ENCODE peak calls at places on chromosome 3, in five cellular contexts. M is A673, V is cardiac muscle cell, B is uterus, N is fibroblast of mammary gland. Z is an unnamed sample.

GRCh38 chr3:50436063-50436674 is 67.3 kb downstream of the CACNA2D2 start:
- DNase-seq in M (peak; percentile 23), V (peak; percentile 49), N (peak; percentile 28), B (peak; percentile 32), Z (peak; percentile 46)

GRCh38 chr3:59480486-59480995 is 430.7 kb upstream of the CFAP20DC start:
- DNase-seq in M (no peak), V (peak; percentile 40), B (no peak), N (peak; percentile 77), Z (peak; percentile 54)

GRCh38 chr3:15716178-15716577 is 81.6 kb downstream of the ANKRD28 start:
- DNase-seq in V (no peak), N (no peak), B (no peak), M (no peak), Z (no peak)

GRCh38 chr3:74304419-74304818 is 310.0 kb downstream of the CNTN3 start:
- DNase-seq in V (no peak), B (no peak), M (no peak), N (no peak), Z (no peak)

GRCh38 chr3:16012086-16012485 is 162.4 kb upstream of the GALNT15 start:
- DNase-seq in V (no peak), B (no peak), M (no peak), N (peak; percentile 66), Z (peak; percentile 77)

GRCh38 chr3:115800489-115801080 is 177.3 kb downstream of the GAP43 start:
- DNase-seq in V (no peak), M (no peak), B (no peak), N (peak; percentile 91), Z (peak; percentile 91)

GRCh38 chr3:57825116-57825515 is 69.0 kb downstream of the SLMAP start:
- DNase-seq in N (no peak), M (no peak), B (no peak), V (no peak), Z (no peak)

GRCh38 chr3:153901991-153902390 is 219.2 kb upstream of the ARHGEF26 start:
- DNase-seq in M (no peak), B (no peak), V (no peak), N (peak; percentile 74), Z (no peak)

GRCh38 chr3:3589715-3590130 is 209.5 kb upstream of the LRRN1 start:
- DNase-seq in N (no peak), B (no peak), M (no peak), V (no peak), Z (no peak)

GRCh38 chr3:13013994-13014754 is 59.1 kb downstream of the IQSEC1 start:
- DNase-seq in V (no peak), N (no peak), B (no peak), M (no peak), Z (no peak)

GRCh38 chr3:177852408-177852807 is 655.1 kb upstream of the TBL1XR1 start:
- DNase-seq in N (no peak), V (no peak), B (no peak), M (no peak), Z (no peak)

GRCh38 chr3:185332026-185332735 is 30.8 kb upstream of the MAP3K13 start:
- DNase-seq in M (peak; percentile 85), N (peak; percentile 56), B (no peak), V (peak; percentile 77), Z (peak; percentile 74)

GRCh38 chr3:137764001-137764433 is at the start of gene SOX14:
- DNase-seq in B (no peak), V (no peak), N (no peak), M (no peak), Z (no peak)

GRCh38 chr3:181006541-181006940 is 17.0 kb upstream of the DNAJC19 start:
- DNase-seq in V (no peak), B (no peak), M (no peak), N (no peak), Z (no peak)

GRCh38 chr3:111998661-111999641 is at the start of gene TAGLN3:
- DNase-seq in B (no peak), V (peak; percentile 25), N (no peak), M (no peak), Z (no peak)

GRCh38 chr3:480070-480469 is 283.5 kb downstream of the CHL1 start:
- DNase-seq in V (no peak), M (no peak), B (no peak), N (no peak), Z (no peak)

GRCh38 chr3:482479-482878 is 285.9 kb downstream of the CHL1 start:
- DNase-seq in B (no peak), V (no peak), M (no peak), N (no peak), Z (no peak)

GRCh38 chr3:487580-487979 is 291.0 kb downstream of the CHL1 start:
- DNase-seq in V (no peak), B (no peak), N (peak; percentile 24), M (no peak), Z (no peak)

GRCh38 chr3:484302-484701 is 287.7 kb downstream of the CHL1 start:
- DNase-seq in V (peak; percentile 19), N (no peak), M (no peak), B (no peak), Z (no peak)

GRCh38 chr3:481680-482079 is 285.1 kb downstream of the CHL1 start:
- DNase-seq in V (peak; percentile 17), N (peak; percentile 6), M (peak; percentile 14), B (no peak), Z (peak; percentile 3)
- TF ChIP-seq CTCF in V (peak; percentile 25), N (peak; percentile 22), M (peak; percentile 59), B (peak; percentile 35), Z (no peak)

GRCh38 chr3:148971819-148972218 is 19.5 kb upstream of the GYG1 start:
- DNase-seq in M (no peak), B (peak; percentile 91), V (peak; percentile 88), N (no peak), Z (peak; percentile 91)

GRCh38 chr3:148970311-148970710 is 21.0 kb upstream of the GYG1 start:
- DNase-seq in N (no peak), V (no peak), M (no peak), B (no peak), Z (no peak)

GRCh38 chr3:148975696-148976095 is 15.6 kb upstream of the GYG1 start:
- DNase-seq in N (peak; percentile 24), M (no peak), B (no peak), V (no peak), Z (no peak)

GRCh38 chr3:148975277-148975676 is 16.1 kb upstream of the GYG1 start:
- DNase-seq in N (peak; percentile 41), M (no peak), V (peak; percentile 33), B (no peak), Z (no peak)

DNA sequence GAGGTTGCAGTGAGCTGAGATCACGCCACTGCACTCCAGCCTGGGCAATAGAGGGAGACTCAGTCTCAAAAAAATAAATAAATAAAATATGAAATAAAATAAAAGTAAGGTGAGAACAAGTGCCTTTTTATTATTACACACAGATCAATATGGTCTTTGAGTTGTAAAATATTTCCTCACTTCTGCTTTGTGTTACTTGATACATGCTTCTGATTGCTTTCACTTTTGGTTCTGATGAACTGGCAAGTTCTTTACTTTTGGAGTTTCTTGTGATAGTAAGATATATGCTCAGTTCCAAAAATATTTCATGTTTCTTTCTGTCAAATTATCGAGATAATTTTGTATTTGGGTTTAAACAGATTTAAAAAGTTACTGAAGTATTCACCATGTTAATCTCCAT is 16.6 kb upstream of the GYG1 start:
- DNase-seq in V (peak; percentile 27), N (peak; percentile 25), M (no peak), B (no peak), Z (no peak)
- H3K4me3 ChIP-seq in V (no peak overlapping the region), N (peak overlapping the region; percentile 36), M (no peak overlapping the region), B (no peak overlapping the region), Z (no peak overlapping the region)

GRCh38 chr3:46719044-46719565 is 1.4 kb upstream of the PRSS50 start:
- DNase-seq in M (no peak), N (no peak), B (no peak), V (no peak), Z (no peak)

GRCh38 chr3:46716461-46717441 is 918 bp downstream of the PRSS50 start:
- DNase-seq in M (no peak), N (no peak), V (no peak), B (no peak), Z (no peak)

GRCh38 chr3:46719735-46720271 is 2.1 kb upstream of the PRSS50 start:
- DNase-seq in B (no peak), N (no peak), M (no peak), V (no peak), Z (no peak)

GRCh38 chr3:46715507-46716175 is 2.0 kb downstream of the PRSS50 start:
- DNase-seq in B (no peak), M (no peak), V (no peak), N (no peak), Z (no peak)

DNA sequence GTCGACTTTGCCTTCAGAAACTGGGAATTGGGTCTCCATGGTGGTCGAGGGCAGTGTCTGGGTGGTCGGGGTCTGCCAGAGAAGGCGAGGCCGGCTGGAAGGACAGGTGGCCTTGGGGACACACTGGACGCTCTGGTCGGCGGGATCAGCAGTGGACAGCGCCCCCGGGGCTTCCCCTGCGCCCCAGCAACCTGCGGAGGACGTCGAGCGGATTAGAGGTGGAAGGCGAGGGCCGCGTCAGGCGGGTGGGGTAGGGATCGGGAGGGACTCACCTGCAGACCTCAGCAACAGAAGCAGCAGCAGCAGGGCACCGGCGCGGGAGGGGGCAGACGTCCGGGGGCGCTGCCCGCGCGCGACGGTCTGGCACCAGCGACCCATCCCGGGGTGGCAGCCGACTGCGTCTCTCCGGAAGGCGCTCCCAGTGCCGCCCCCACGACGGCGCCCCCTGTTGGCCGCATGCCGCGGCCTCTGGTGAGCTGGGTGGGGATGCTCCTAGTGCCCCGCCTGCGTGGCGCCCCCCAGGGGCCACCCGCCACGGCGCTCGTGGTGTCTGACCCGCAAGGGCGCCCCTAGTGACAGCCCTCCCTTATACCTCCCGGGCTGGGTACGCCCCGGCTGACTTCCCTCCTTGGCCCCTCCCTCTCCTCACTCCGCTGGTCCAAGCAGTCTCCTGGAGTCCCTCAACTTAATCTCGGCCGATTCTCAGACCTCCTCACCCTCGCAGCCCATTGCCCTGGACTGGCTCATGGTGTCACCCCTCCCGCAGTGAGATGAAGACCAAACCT is at the start of gene PRSS50:
- DNase-seq in B (no peak), M (no peak), N (no peak), V (peak; percentile 16), Z (no peak)
- TF ChIP-seq CTCF in B (no peak), M (no peak), N (no peak), V (peak; percentile 51), Z (no peak)

GRCh38 chr3:123586131-123586530 is 1.3 kb upstream of the HACD2 start:
- DNase-seq in B (no peak), M (peak; percentile 98), N (peak; percentile 48), V (peak; percentile 63), Z (peak; percentile 56)
- H3K4me3 ChIP-seq in B (peak overlapping the region; percentile 58), M (peak overlapping the region; percentile 90), N (peak overlapping the region; percentile 96), V (peak overlapping the region; percentile 89), Z (peak overlapping the region; percentile 61)

GRCh38 chr3:129046037-129046731 is 14.4 kb upstream of the GP9 start:
- DNase-seq in N (no peak), V (no peak), M (no peak), B (no peak), Z (no peak)
- TF ChIP-seq CTCF in N (no peak), V (peak; percentile 29), M (no peak), B (no peak), Z (no peak)